ENCODE peak calls at places on chromosomes 4 and X, in ten cellular contexts. Y, G, M, K, D, T, B, V, U and Q are unnamed samples.

GRCh38 chr4:139176299-139177048 is 544 bp downstream of the ELF2 start:
- DNase-seq in K (peak), T (peak), Y (peak), D (peak), G (peak), M (peak), U (no peak), B (peak), V (peak), Q (peak)

GRCh38 chrX:7170903-7171302 is 22.9 kb upstream of the PUDP start:
- DNase-seq in Y (peak), U (no peak), K (peak), B (no peak), D (peak), M (no peak), V (no peak), G (peak), T (no peak), Q (no peak)

GRCh38 chr4:177448850-177449249 is 6.6 kb upstream of the AGA start:
- DNase-seq in M (peak), V (no peak), K (peak), G (no peak), D (no peak), T (peak), B (no peak), Y (no peak), U (peak), Q (no peak)

GRCh38 chr4:9143421-9144080 is 26.7 kb upstream of the FAM90A26 start:
- DNase-seq in D (no peak), U (no peak), T (no peak), M (no peak), G (peak), V (no peak), K (no peak), Y (no peak), B (no peak), Q (no peak)

GRCh38 chr4:10078481-10079233 is 37.9 kb downstream of the WDR1 start:
- DNase-seq in Y (no peak), M (no peak), K (no peak), U (no peak), D (no peak), B (no peak), G (no peak), V (peak), T (no peak), Q (no peak)

GRCh38 chrX:119728487-119728886 is 29.9 kb upstream of the SOWAHD start:
- DNase-seq in V (no peak), Y (no peak), T (no peak), B (no peak), G (no peak), K (no peak), U (no peak), D (no peak), M (no peak), Q (no peak)

GRCh38 chr4:42672359-42673083 is 15.6 kb upstream of the ATP8A1 start:
- DNase-seq in V (no peak), T (no peak), D (no peak), M (peak), U (no peak), K (no peak), G (no peak), B (no peak), Y (no peak), Q (no peak)

GRCh38 chrX:50204364-50204899 is at the start of gene CCNB3:
- DNase-seq in V (peak), B (peak), G (peak), U (peak), K (peak), M (peak), Y (peak), T (peak), D (peak), Q (peak)

GRCh38 chr4:29581469-29581868 is 1138.7 kb upstream of the PCDH7 start:
- DNase-seq in Y (no peak), G (no peak), V (no peak), B (no peak), U (no peak), D (no peak), M (peak), K (peak), T (peak), Q (no peak)

GRCh38 chr4:181957088-181957487 is 286.1 kb upstream of the TENM3 start:
- DNase-seq in D (no peak), Y (peak), M (peak), K (peak), G (no peak), V (no peak), T (peak), U (peak), B (no peak), Q (no peak)

GRCh38 chr4:114100288-114101031 is 121.0 kb upstream of the ARSJ start:
- DNase-seq in G (no peak), V (no peak), K (no peak), Y (no peak), B (no peak), M (no peak), D (no peak), U (no peak), T (no peak), Q (no peak)

GRCh38 chr4:83138979-83139378 is 24.4 kb upstream of the PLAC8 start:
- DNase-seq in B (no peak), M (no peak), V (no peak), T (no peak), U (no peak), D (no peak), Y (no peak), K (no peak), G (no peak), Q (no peak)

GRCh38 chr4:25439913-25440477 is 62.9 kb downstream of the ANAPC4 start:
- DNase-seq in G (peak), D (peak), Y (peak), K (peak), T (peak), V (peak), U (peak), B (peak), M (peak), Q (no peak)

GRCh38 chrX:47840106-47840505 is 3.4 kb downstream of the ZNF81 start:
- DNase-seq in K (no peak), T (no peak), Y (no peak), V (no peak), G (no peak), U (no peak), B (no peak), D (no peak), M (no peak), Q (no peak)

GRCh38 chr4:140427104-140427918 is at the start of gene CLGN:
- DNase-seq in B (no peak), G (peak), T (peak), V (peak), U (no peak), D (no peak), M (peak), K (peak), Y (peak), Q (no peak)

GRCh38 chr4:186743261-186743660 is 19.6 kb upstream of the FAT1 start:
- DNase-seq in K (no peak), G (no peak), D (no peak), V (no peak), Y (no peak), T (no peak), B (no peak), M (no peak), U (no peak), Q (no peak)

GRCh38 chr4:137310156-137310555 is 222.1 kb downstream of the PCDH18 start:
- DNase-seq in D (no peak), V (no peak), U (no peak), G (no peak), B (no peak), T (no peak), K (no peak), M (peak), Y (no peak), Q (no peak)

GRCh38 chrX:110167952-110168451 is 149.9 kb downstream of the AMMECR1 start:
- DNase-seq in U (no peak), V (no peak), M (no peak), D (peak), Y (peak), T (no peak), K (no peak), B (no peak), G (no peak), Q (no peak)

GRCh38 chr4:145842224-145842887 is 96.3 kb downstream of the ZNF827 start:
- DNase-seq in D (no peak), Y (peak), U (no peak), B (no peak), V (no peak), K (no peak), G (no peak), M (no peak), T (peak), Q (no peak)

DNA sequence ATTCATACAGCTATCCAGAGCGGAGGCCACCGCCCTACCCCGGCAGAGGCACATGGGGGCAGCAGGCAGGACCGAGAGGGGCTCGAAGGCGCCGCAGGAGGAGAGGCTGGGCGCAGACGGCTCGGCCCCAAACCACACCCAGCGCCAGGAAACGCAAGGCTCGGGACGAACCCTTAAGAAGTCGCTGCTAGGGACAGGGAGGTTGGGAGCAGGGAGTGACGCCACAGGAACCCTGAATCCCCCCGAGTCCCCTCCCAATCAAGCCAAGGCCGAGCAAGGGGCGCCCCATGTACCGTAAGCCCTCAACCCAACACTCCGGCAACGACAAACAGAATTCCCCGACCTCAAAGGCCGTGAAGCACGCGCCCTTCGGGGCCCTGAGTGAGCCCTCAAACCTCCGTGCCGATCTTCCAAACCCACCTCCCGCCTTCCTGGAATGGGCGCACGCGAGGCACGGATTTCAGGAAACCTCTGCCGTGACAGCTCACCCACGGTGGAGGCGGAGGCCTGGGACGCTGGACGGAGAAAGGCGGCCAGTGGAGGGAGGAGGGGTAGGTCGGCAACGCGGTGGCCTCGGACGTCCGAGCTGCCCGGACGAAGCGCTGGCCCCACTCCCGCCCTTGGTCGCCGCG is 1.8 kb downstream of the ZFYVE28 start:
- DNase-seq in B (no peak), V (no peak), Y (no peak), G (peak), K (no peak), D (no peak), M (peak), U (no peak), T (peak), Q (no peak)
- H3K4me3 ChIP-seq in B (peak), V (peak), Y (peak), G (peak), K (peak), D (peak), M (peak), U (no peak), T (peak), Q (peak)

GRCh38 chr4:70734168-70734954 is 12.6 kb downstream of the RUFY3 start:
- DNase-seq in V (no peak), B (no peak), Y (peak), D (no peak), G (peak), K (peak), T (peak), U (no peak), M (peak), Q (no peak)

GRCh38 chr4:70734971-70735370 is 13.2 kb downstream of the RUFY3 start:
- DNase-seq in G (no peak), M (no peak), D (no peak), B (no peak), V (no peak), Y (no peak), T (no peak), K (no peak), U (no peak), Q (no peak)

GRCh38 chr4:70737006-70737405 is 15.2 kb downstream of the RUFY3 start:
- DNase-seq in U (no peak), Y (no peak), T (no peak), B (no peak), V (no peak), G (no peak), M (no peak), K (no peak), D (no peak), Q (no peak)

GRCh38 chr4:70739496-70740337 is 18.0 kb downstream of the RUFY3 start:
- DNase-seq in B (no peak), M (no peak), K (no peak), V (no peak), D (no peak), U (no peak), T (no peak), G (no peak), Y (no peak), Q (no peak)

GRCh38 chr4:70737409-70737808 is 15.6 kb downstream of the RUFY3 start:
- DNase-seq in M (no peak), D (no peak), K (no peak), Y (no peak), T (no peak), U (no peak), G (no peak), B (no peak), V (no peak), Q (no peak)
- H3K4me3 ChIP-seq in M (no peak), D (peak), K (no peak), Y (no peak), T (no peak), U (no peak), G (no peak), B (no peak), V (no peak), Q (no peak)

DNA sequence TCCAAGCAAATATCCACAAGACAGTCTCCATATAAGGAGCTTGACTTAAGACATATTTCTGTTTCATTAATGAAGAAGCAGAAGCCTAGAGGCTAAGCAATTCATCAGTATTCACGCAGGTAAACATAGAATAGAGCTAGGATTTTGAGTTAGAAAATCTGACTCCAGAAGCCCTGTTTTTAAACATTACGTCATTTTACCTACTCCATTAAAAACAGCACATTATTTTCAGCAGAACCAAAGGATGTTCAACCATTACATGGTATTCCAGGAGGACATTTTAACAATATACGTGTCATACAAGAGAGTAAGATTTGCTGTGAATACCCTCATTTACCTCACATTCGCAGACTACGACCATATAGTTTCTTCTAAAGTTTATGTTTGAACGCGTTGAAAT is 403.3 kb upstream of the TRAM1L1 start:
- DNase-seq in Y (no peak), V (no peak), G (no peak), B (no peak), M (no peak), U (no peak), D (no peak), T (no peak), K (no peak), Q (no peak)
- H3K4me3 ChIP-seq in Y (no peak), V (no peak), G (no peak), B (no peak), M (no peak), U (no peak), D (no peak), T (no peak), K (no peak), Q (no peak)

GRCh38 chr4:84994280-84994679 is 27.8 kb upstream of the WDFY3 start:
- DNase-seq in B (no peak), D (no peak), M (peak), Y (no peak), G (no peak), T (peak), V (no peak), U (no peak), K (peak), Q (no peak)
- H3K4me3 ChIP-seq in B (no peak), D (no peak), M (no peak), Y (no peak), G (no peak), T (no peak), V (no peak), U (no peak), K (no peak), Q (no peak)

GRCh38 chrX:100408643-100409315 is 1.3 kb downstream of the PCDH19 start:
- DNase-seq in K (no peak), D (no peak), Y (no peak), B (no peak), V (no peak), T (no peak), G (no peak), M (no peak), U (no peak), Q (no peak)
- H3K4me3 ChIP-seq in K (no peak), D (no peak), Y (no peak), B (peak), V (peak), T (no peak), G (peak), M (no peak), U (no peak), Q (peak)

GRCh38 chr4:6001965-6002833 is 16.0 kb downstream of the C4orf50 start:
- DNase-seq in G (no peak), M (no peak), T (no peak), V (peak), K (no peak), D (no peak), B (peak), Y (no peak), U (no peak), Q (no peak)
- H3K4me3 ChIP-seq in G (no peak), M (no peak), T (no peak), V (no peak), K (no peak), D (no peak), B (no peak), Y (no peak), U (no peak), Q (no peak)

GRCh38 chrX:69538321-69538876 is 34.3 kb downstream of the NALF2 start:
- DNase-seq in B (peak), U (peak), D (peak), M (peak), Y (peak), V (peak), K (peak), G (peak), T (peak), Q (no peak)
- H3K4me3 ChIP-seq in B (peak), U (peak), D (no peak), M (peak), Y (peak), V (peak), K (no peak), G (peak), T (peak), Q (peak)

GRCh38 chr4:78863991-78864390 is 75.2 kb downstream of the PAQR3 start:
- DNase-seq in U (no peak), K (no peak), B (no peak), V (no peak), T (no peak), G (no peak), Y (no peak), M (no peak), D (no peak), Q (no peak)
- H3K4me3 ChIP-seq in U (no peak), K (no peak), B (no peak), V (no peak), T (no peak), G (no peak), Y (no peak), M (no peak), D (no peak), Q (no peak)